ENCODE peak calls at places on chromosomes 2 and 18, in five cellular contexts. One of them, this sample, is unnamed.

GRCh38 chr2:225103737-225104141 is 61.5 kb upstream of the DOCK10 start:
- DNase-seq in body of pancreas: no peak
- DNase-seq in AG04449: peak
- DNase-seq in BE2C: no peak
- DNase-seq in hepatocyte: no peak
- DNase-seq in this sample: peak

GRCh38 chr2:186523781-186524180 is 37.7 kb downstream of the ZC3H15 start:
- DNase-seq in body of pancreas: no peak
- DNase-seq in AG04449: no peak
- DNase-seq in BE2C: no peak
- DNase-seq in hepatocyte: no peak
- DNase-seq in this sample: peak

GRCh38 chr2:120205901-120206581 is 17.2 kb downstream of the TMEM185B start:
- DNase-seq in body of pancreas: no peak
- DNase-seq in AG04449: no peak
- DNase-seq in BE2C: peak
- DNase-seq in hepatocyte: peak
- DNase-seq in this sample: no peak

GRCh38 chr2:232024457-232024856 is 62.9 kb downstream of the DIS3L2 start:
- DNase-seq in body of pancreas: no peak
- DNase-seq in AG04449: no peak
- DNase-seq in BE2C: no peak
- DNase-seq in hepatocyte: no peak
- DNase-seq in this sample: no peak

GRCh38 chr18:27778441-27778840 is 398.5 kb downstream of the CDH2 start:
- DNase-seq in body of pancreas: no peak
- DNase-seq in AG04449: no peak
- DNase-seq in BE2C: no peak
- DNase-seq in hepatocyte: peak
- DNase-seq in this sample: peak

GRCh38 chr2:73091164-73091563 is 19.7 kb upstream of the SFXN5 start:
- DNase-seq in body of pancreas: no peak
- DNase-seq in AG04449: no peak
- DNase-seq in BE2C: no peak
- DNase-seq in hepatocyte: peak
- DNase-seq in this sample: peak

GRCh38 chr2:200599206-200599605 is 13.4 kb downstream of the AOX1 start:
- DNase-seq in body of pancreas: no peak
- DNase-seq in AG04449: no peak
- DNase-seq in BE2C: no peak
- DNase-seq in hepatocyte: no peak
- DNase-seq in this sample: no peak

GRCh38 chr18:68800075-68800474 is 2.2 kb downstream of the CCDC102B start:
- DNase-seq in body of pancreas: no peak
- DNase-seq in AG04449: no peak
- DNase-seq in BE2C: no peak
- DNase-seq in hepatocyte: no peak
- DNase-seq in this sample: no peak

GRCh38 chr2:198177040-198177439 is 372.6 kb downstream of the PLCL1 start:
- DNase-seq in body of pancreas: no peak
- DNase-seq in AG04449: no peak
- DNase-seq in BE2C: no peak
- DNase-seq in hepatocyte: no peak
- DNase-seq in this sample: no peak

GRCh38 chr2:83368461-83368860 is 1090.6 kb downstream of the SUCLG1 start:
- DNase-seq in body of pancreas: no peak
- DNase-seq in AG04449: no peak
- DNase-seq in BE2C: no peak
- DNase-seq in hepatocyte: no peak
- DNase-seq in this sample: no peak

GRCh38 chr2:199704358-199705238 is 146.4 kb downstream of the FTCDNL1 start:
- DNase-seq in body of pancreas: peak
- DNase-seq in AG04449: no peak
- DNase-seq in BE2C: no peak
- DNase-seq in hepatocyte: peak
- DNase-seq in this sample: peak

GRCh38 chr2:228699888-228700287 is 518.4 kb upstream of the SPHKAP start:
- DNase-seq in body of pancreas: no peak
- DNase-seq in AG04449: no peak
- DNase-seq in BE2C: no peak
- DNase-seq in hepatocyte: no peak
- DNase-seq in this sample: peak

GRCh38 chr2:240713928-240714746 is 22.5 kb downstream of the AQP12A start:
- DNase-seq in body of pancreas: peak
- DNase-seq in AG04449: no peak
- DNase-seq in BE2C: no peak
- DNase-seq in hepatocyte: no peak
- DNase-seq in this sample: no peak

GRCh38 chr18:68428026-68428425 is 286.9 kb downstream of the TMX3 start:
- DNase-seq in body of pancreas: no peak
- DNase-seq in AG04449: peak
- DNase-seq in BE2C: peak
- DNase-seq in hepatocyte: peak
- DNase-seq in this sample: peak

GRCh38 chr18:50788284-50788683 is 31.5 kb downstream of the MRO start:
- DNase-seq in body of pancreas: no peak
- DNase-seq in AG04449: no peak
- DNase-seq in BE2C: no peak
- DNase-seq in hepatocyte: no peak
- DNase-seq in this sample: no peak

GRCh38 chr2:145957929-145958328 is 1438.0 kb upstream of the ZEB2 start:
- DNase-seq in body of pancreas: no peak
- DNase-seq in AG04449: no peak
- DNase-seq in BE2C: no peak
- DNase-seq in hepatocyte: no peak
- DNase-seq in this sample: peak

GRCh38 chr2:175890636-175891242 is 111.3 kb downstream of the LNPK start:
- DNase-seq in body of pancreas: no peak
- DNase-seq in AG04449: no peak
- DNase-seq in BE2C: no peak
- DNase-seq in hepatocyte: no peak
- DNase-seq in this sample: no peak

GRCh38 chr2:106581276-106581675 is 94.1 kb downstream of the CD8B2 start:
- DNase-seq in body of pancreas: no peak
- DNase-seq in AG04449: no peak
- DNase-seq in BE2C: no peak
- DNase-seq in hepatocyte: no peak
- DNase-seq in this sample: no peak

GRCh38 chr2:54722641-54723299 is 692 bp upstream of the EML6 start:
- DNase-seq in body of pancreas: no peak
- DNase-seq in AG04449: no peak
- DNase-seq in BE2C: no peak
- DNase-seq in hepatocyte: no peak
- DNase-seq in this sample: peak

GRCh38 chr2:127048969-127049897 is 57.7 kb downstream of the BIN1 start:
- DNase-seq in body of pancreas: no peak
- DNase-seq in AG04449: no peak
- DNase-seq in BE2C: peak
- DNase-seq in hepatocyte: no peak
- DNase-seq in this sample: no peak

GRCh38 chr2:36456227-36456788 is 100.7 kb downstream of the CRIM1 start:
- DNase-seq in body of pancreas: peak
- DNase-seq in AG04449: no peak
- DNase-seq in BE2C: no peak
- DNase-seq in hepatocyte: peak
- DNase-seq in this sample: peak

GRCh38 chr2:19171409-19171808 is 187.0 kb downstream of the OSR1 start:
- DNase-seq in body of pancreas: no peak
- DNase-seq in AG04449: no peak
- DNase-seq in BE2C: no peak
- DNase-seq in hepatocyte: no peak
- DNase-seq in this sample: no peak

GRCh38 chr2:6914829-6915228 is 2.4 kb upstream of the RNF144A start:
- DNase-seq in body of pancreas: peak
- DNase-seq in AG04449: no peak
- DNase-seq in BE2C: no peak
- DNase-seq in hepatocyte: no peak
- DNase-seq in this sample: peak

GRCh38 chr2:112168422-112169124 is 30.4 kb downstream of the FBLN7 start:
- DNase-seq in body of pancreas: no peak
- DNase-seq in AG04449: no peak
- DNase-seq in BE2C: no peak
- DNase-seq in hepatocyte: no peak
- DNase-seq in this sample: peak

GRCh38 chr2:239882781-239883180 is 142.4 kb downstream of the NDUFA10 start:
- DNase-seq in body of pancreas: no peak
- DNase-seq in AG04449: no peak
- DNase-seq in BE2C: no peak
- DNase-seq in hepatocyte: no peak
- DNase-seq in this sample: no peak

GRCh38 chr2:33411765-33412164 is 64.7 kb upstream of the RASGRP3 start:
- DNase-seq in body of pancreas: peak
- DNase-seq in AG04449: peak
- DNase-seq in BE2C: no peak
- DNase-seq in hepatocyte: peak
- DNase-seq in this sample: peak

GRCh38 chr2:97267411-97268074 is 154.6 kb downstream of the ANKRD36 start:
- DNase-seq in body of pancreas: no peak
- DNase-seq in AG04449: no peak
- DNase-seq in BE2C: peak
- DNase-seq in hepatocyte: peak
- DNase-seq in this sample: no peak

GRCh38 chr2:231663458-231664290 is 44.7 kb upstream of the PTMA start:
- DNase-seq in body of pancreas: no peak
- DNase-seq in AG04449: no peak
- DNase-seq in BE2C: no peak
- DNase-seq in hepatocyte: no peak
- DNase-seq in this sample: no peak

GRCh38 chr2:239263937-239264837 is 136.6 kb downstream of the HDAC4 start:
- DNase-seq in body of pancreas: no peak
- DNase-seq in AG04449: no peak
- DNase-seq in BE2C: no peak
- DNase-seq in hepatocyte: peak
- DNase-seq in this sample: no peak

GRCh38 chr2:226048625-226049024 is 649.1 kb downstream of the NYAP2 start:
- DNase-seq in body of pancreas: no peak
- DNase-seq in AG04449: peak
- DNase-seq in BE2C: no peak
- DNase-seq in hepatocyte: peak
- DNase-seq in this sample: peak

GRCh38 chr2:88540346-88540745 is 86.9 kb downstream of the EIF2AK3 start:
- DNase-seq in body of pancreas: no peak
- DNase-seq in AG04449: no peak
- DNase-seq in BE2C: no peak
- DNase-seq in hepatocyte: no peak
- DNase-seq in this sample: peak

GRCh38 chr2:207839575-207839974 is 69.9 kb upstream of the FZD5 start:
- DNase-seq in body of pancreas: no peak
- DNase-seq in AG04449: no peak
- DNase-seq in BE2C: no peak
- DNase-seq in hepatocyte: no peak
- DNase-seq in this sample: no peak

GRCh38 chr18:61870151-61870550 is 22.7 kb downstream of the RNF152 start:
- DNase-seq in body of pancreas: no peak
- DNase-seq in AG04449: no peak
- DNase-seq in BE2C: no peak
- DNase-seq in hepatocyte: peak
- DNase-seq in this sample: peak

GRCh38 chr18:7349181-7349837 is 118.4 kb downstream of the LRRC30 start:
- DNase-seq in body of pancreas: no peak
- DNase-seq in AG04449: no peak
- DNase-seq in BE2C: no peak
- DNase-seq in hepatocyte: no peak
- DNase-seq in this sample: no peak

GRCh38 chr2:220157312-220157711 is 529.9 kb downstream of the SLC4A3 start:
- DNase-seq in body of pancreas: no peak
- DNase-seq in AG04449: no peak
- DNase-seq in BE2C: no peak
- DNase-seq in hepatocyte: no peak
- DNase-seq in this sample: no peak
- TF ChIP-seq CTCF in body of pancreas: no peak
- TF ChIP-seq CTCF in AG04449: no peak
- TF ChIP-seq CTCF in BE2C: no peak
- TF ChIP-seq CTCF in hepatocyte: no peak
- TF ChIP-seq CTCF in this sample: no peak

GRCh38 chr18:59265246-59266018 is 7.8 kb downstream of the RAX start:
- DNase-seq in body of pancreas: no peak
- DNase-seq in AG04449: no peak
- DNase-seq in BE2C: peak
- DNase-seq in hepatocyte: no peak
- DNase-seq in this sample: no peak

GRCh38 chr18:59263566-59264135 is 9.6 kb downstream of the RAX start:
- DNase-seq in body of pancreas: no peak
- DNase-seq in AG04449: no peak
- DNase-seq in BE2C: no peak
- DNase-seq in hepatocyte: no peak
- DNase-seq in this sample: no peak

GRCh38 chr18:59264136-59264571 is 9.1 kb downstream of the RAX start:
- DNase-seq in body of pancreas: no peak
- DNase-seq in AG04449: no peak
- DNase-seq in BE2C: no peak
- DNase-seq in hepatocyte: no peak
- DNase-seq in this sample: no peak

GRCh38 chr18:59266019-59266369 is 7.3 kb downstream of the RAX start:
- DNase-seq in body of pancreas: no peak
- DNase-seq in AG04449: no peak
- DNase-seq in BE2C: no peak
- DNase-seq in hepatocyte: no peak
- DNase-seq in this sample: no peak

DNA sequence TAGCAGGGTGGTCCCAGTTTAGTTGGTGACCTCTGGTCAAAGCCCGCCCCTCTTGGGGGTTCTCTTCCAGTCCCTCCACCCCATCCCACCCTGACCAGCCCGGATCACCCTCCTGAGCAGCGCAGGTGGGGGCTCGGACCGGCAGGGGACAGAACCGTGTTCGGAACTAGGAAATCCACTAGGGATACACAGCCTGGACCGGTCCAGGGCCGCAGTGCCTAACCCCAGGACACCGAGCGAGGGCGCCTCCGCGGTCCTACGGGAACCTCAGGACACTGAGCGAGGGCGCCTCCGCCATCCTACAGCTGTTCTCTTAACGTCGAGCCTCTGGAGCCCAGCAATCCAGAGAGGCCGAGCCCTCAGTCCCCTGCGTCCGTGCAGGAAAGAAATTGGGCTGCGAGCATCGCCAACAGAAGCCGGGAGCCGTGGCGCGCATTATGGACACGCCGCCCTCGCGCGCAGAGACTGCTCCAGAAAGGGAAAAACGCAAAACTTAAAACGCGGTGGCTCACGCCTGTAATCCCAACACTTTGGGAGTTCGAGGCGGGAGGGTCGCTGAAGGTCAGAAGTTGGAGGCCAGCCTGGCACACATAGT is 8.5 kb downstream of the RAX start:
- DNase-seq in body of pancreas: no peak
- DNase-seq in AG04449: no peak
- DNase-seq in BE2C: no peak
- DNase-seq in hepatocyte: no peak
- DNase-seq in this sample: no peak
- H3K4me3 ChIP-seq in body of pancreas: no peak
- H3K4me3 ChIP-seq in AG04449: no peak
- H3K4me3 ChIP-seq in BE2C: no peak
- H3K4me3 ChIP-seq in hepatocyte: no peak
- H3K4me3 ChIP-seq in this sample: peak

GRCh38 chr2:23563673-23564617 is 179.0 kb downstream of the KLHL29 start:
- DNase-seq in body of pancreas: peak
- DNase-seq in AG04449: no peak
- DNase-seq in BE2C: no peak
- DNase-seq in hepatocyte: no peak
- DNase-seq in this sample: peak
- TF ChIP-seq CTCF in body of pancreas: peak
- TF ChIP-seq CTCF in AG04449: no peak
- TF ChIP-seq CTCF in BE2C: no peak
- TF ChIP-seq CTCF in hepatocyte: no peak
- TF ChIP-seq CTCF in this sample: no peak

GRCh38 chr18:32773187-32773712 is 427 bp upstream of the KLHL14 start:
- DNase-seq in body of pancreas: no peak
- DNase-seq in AG04449: no peak
- DNase-seq in BE2C: no peak
- DNase-seq in hepatocyte: no peak
- DNase-seq in this sample: no peak
- H3K4me3 ChIP-seq in body of pancreas: no peak
- H3K4me3 ChIP-seq in AG04449: no peak
- H3K4me3 ChIP-seq in BE2C: no peak
- H3K4me3 ChIP-seq in hepatocyte: no peak
- H3K4me3 ChIP-seq in this sample: no peak

This sample was measured in foreskin fibroblast.